ENCODE peak calls at places on chromosomes 2 and 18, in five cellular contexts. One of them, this sample, is unnamed.

GRCh38 chr2:189609423-189609816 is 28.8 kb upstream of the SLC40A1 start:
- DNase-seq in lung microvascular endothelial cell: no peak
- DNase-seq in heart right ventricle: no peak
- DNase-seq in activated T-helper 1 cell treated with anti-CD3 and anti-CD28 coated beads, Interleukin-12 subunit alpha, Interleukin-12 subunit beta, Interleukin-2, Interleukin-4 antibody, amounts not matched to agents 30 ng/mL and 10 ng/mL and 1 ng/mL, durations not matched to agents 14 hours and 24 hours and 36 hours: no peak
- DNase-seq in GM12864: no peak
- DNase-seq in this sample: no peak

GRCh38 chr2:144521702-144522101 is 1.8 kb upstream of the ZEB2 start:
- DNase-seq in lung microvascular endothelial cell: no peak
- DNase-seq in heart right ventricle: no peak
- DNase-seq in activated T-helper 1 cell treated with anti-CD3 and anti-CD28 coated beads, Interleukin-12 subunit alpha, Interleukin-12 subunit beta, Interleukin-2, Interleukin-4 antibody, amounts not matched to agents 30 ng/mL and 10 ng/mL and 1 ng/mL, durations not matched to agents 14 hours and 24 hours and 36 hours: no peak
- DNase-seq in GM12864: no peak
- DNase-seq in this sample: no peak

GRCh38 chr2:128543646-128544045 is 225.0 kb upstream of the HS6ST1 start:
- DNase-seq in lung microvascular endothelial cell: no peak
- DNase-seq in heart right ventricle: no peak
- DNase-seq in activated T-helper 1 cell treated with anti-CD3 and anti-CD28 coated beads, Interleukin-12 subunit alpha, Interleukin-12 subunit beta, Interleukin-2, Interleukin-4 antibody, amounts not matched to agents 30 ng/mL and 10 ng/mL and 1 ng/mL, durations not matched to agents 14 hours and 24 hours and 36 hours: no peak
- DNase-seq in GM12864: no peak
- DNase-seq in this sample: no peak

GRCh38 chr2:230472619-230473018 is 56.6 kb downstream of the SP100 start:
- DNase-seq in lung microvascular endothelial cell: no peak
- DNase-seq in heart right ventricle: no peak
- DNase-seq in activated T-helper 1 cell treated with anti-CD3 and anti-CD28 coated beads, Interleukin-12 subunit alpha, Interleukin-12 subunit beta, Interleukin-2, Interleukin-4 antibody, amounts not matched to agents 30 ng/mL and 10 ng/mL and 1 ng/mL, durations not matched to agents 14 hours and 24 hours and 36 hours: peak; percentile 11
- DNase-seq in GM12864: peak; percentile 38
- DNase-seq in this sample: no peak

GRCh38 chr2:239935789-239936758 is 89.1 kb downstream of the NDUFA10 start:
- DNase-seq in lung microvascular endothelial cell: no peak
- DNase-seq in heart right ventricle: no peak
- DNase-seq in activated T-helper 1 cell treated with anti-CD3 and anti-CD28 coated beads, Interleukin-12 subunit alpha, Interleukin-12 subunit beta, Interleukin-2, Interleukin-4 antibody, amounts not matched to agents 30 ng/mL and 10 ng/mL and 1 ng/mL, durations not matched to agents 14 hours and 24 hours and 36 hours: no peak
- DNase-seq in GM12864: no peak
- DNase-seq in this sample: no peak

GRCh38 chr2:40332096-40332826 is 119.6 kb downstream of the SLC8A1 start:
- DNase-seq in lung microvascular endothelial cell: peak; percentile 44
- DNase-seq in heart right ventricle: no peak
- DNase-seq in activated T-helper 1 cell treated with anti-CD3 and anti-CD28 coated beads, Interleukin-12 subunit alpha, Interleukin-12 subunit beta, Interleukin-2, Interleukin-4 antibody, amounts not matched to agents 30 ng/mL and 10 ng/mL and 1 ng/mL, durations not matched to agents 14 hours and 24 hours and 36 hours: no peak
- DNase-seq in GM12864: no peak
- DNase-seq in this sample: no peak

GRCh38 chr18:2420367-2420766 is 150.9 kb downstream of the METTL4 start:
- DNase-seq in lung microvascular endothelial cell: no peak
- DNase-seq in heart right ventricle: no peak
- DNase-seq in activated T-helper 1 cell treated with anti-CD3 and anti-CD28 coated beads, Interleukin-12 subunit alpha, Interleukin-12 subunit beta, Interleukin-2, Interleukin-4 antibody, amounts not matched to agents 30 ng/mL and 10 ng/mL and 1 ng/mL, durations not matched to agents 14 hours and 24 hours and 36 hours: no peak
- DNase-seq in GM12864: no peak
- DNase-seq in this sample: no peak

GRCh38 chr2:19232312-19232711 is 126.1 kb downstream of the OSR1 start:
- DNase-seq in lung microvascular endothelial cell: no peak
- DNase-seq in heart right ventricle: no peak
- DNase-seq in activated T-helper 1 cell treated with anti-CD3 and anti-CD28 coated beads, Interleukin-12 subunit alpha, Interleukin-12 subunit beta, Interleukin-2, Interleukin-4 antibody, amounts not matched to agents 30 ng/mL and 10 ng/mL and 1 ng/mL, durations not matched to agents 14 hours and 24 hours and 36 hours: no peak
- DNase-seq in GM12864: no peak
- DNase-seq in this sample: no peak

GRCh38 chr2:72949642-72950041 is 32.3 kb downstream of the EMX1 start:
- DNase-seq in lung microvascular endothelial cell: no peak
- DNase-seq in heart right ventricle: no peak
- DNase-seq in activated T-helper 1 cell treated with anti-CD3 and anti-CD28 coated beads, Interleukin-12 subunit alpha, Interleukin-12 subunit beta, Interleukin-2, Interleukin-4 antibody, amounts not matched to agents 30 ng/mL and 10 ng/mL and 1 ng/mL, durations not matched to agents 14 hours and 24 hours and 36 hours: no peak
- DNase-seq in GM12864: no peak
- DNase-seq in this sample: no peak

GRCh38 chr18:3596324-3597158 is 146.6 kb downstream of the TGIF1 start:
- DNase-seq in lung microvascular endothelial cell: peak; percentile 94
- DNase-seq in heart right ventricle: peak; percentile 72
- DNase-seq in activated T-helper 1 cell treated with anti-CD3 and anti-CD28 coated beads, Interleukin-12 subunit alpha, Interleukin-12 subunit beta, Interleukin-2, Interleukin-4 antibody, amounts not matched to agents 30 ng/mL and 10 ng/mL and 1 ng/mL, durations not matched to agents 14 hours and 24 hours and 36 hours: peak; percentile 20
- DNase-seq in GM12864: peak; percentile 45
- DNase-seq in this sample: peak; percentile 75

GRCh38 chr18:3726241-3726951 is 276.4 kb downstream of the TGIF1 start:
- DNase-seq in lung microvascular endothelial cell: no peak
- DNase-seq in heart right ventricle: no peak
- DNase-seq in activated T-helper 1 cell treated with anti-CD3 and anti-CD28 coated beads, Interleukin-12 subunit alpha, Interleukin-12 subunit beta, Interleukin-2, Interleukin-4 antibody, amounts not matched to agents 30 ng/mL and 10 ng/mL and 1 ng/mL, durations not matched to agents 14 hours and 24 hours and 36 hours: no peak
- DNase-seq in GM12864: no peak
- DNase-seq in this sample: no peak

GRCh38 chr2:173149491-173149890 is 73.8 kb downstream of the MAP3K20 start:
- DNase-seq in lung microvascular endothelial cell: peak; percentile 17
- DNase-seq in heart right ventricle: no peak
- DNase-seq in activated T-helper 1 cell treated with anti-CD3 and anti-CD28 coated beads, Interleukin-12 subunit alpha, Interleukin-12 subunit beta, Interleukin-2, Interleukin-4 antibody, amounts not matched to agents 30 ng/mL and 10 ng/mL and 1 ng/mL, durations not matched to agents 14 hours and 24 hours and 36 hours: peak; percentile 69
- DNase-seq in GM12864: no peak
- DNase-seq in this sample: no peak

GRCh38 chr2:113291191-113291590 is 12.5 kb upstream of the PAX8 start:
- DNase-seq in lung microvascular endothelial cell: no peak
- DNase-seq in heart right ventricle: no peak
- DNase-seq in activated T-helper 1 cell treated with anti-CD3 and anti-CD28 coated beads, Interleukin-12 subunit alpha, Interleukin-12 subunit beta, Interleukin-2, Interleukin-4 antibody, amounts not matched to agents 30 ng/mL and 10 ng/mL and 1 ng/mL, durations not matched to agents 14 hours and 24 hours and 36 hours: no peak
- DNase-seq in GM12864: no peak
- DNase-seq in this sample: no peak

GRCh38 chr2:71299507-71299906 is 32.1 kb upstream of the ZNF638 start:
- DNase-seq in lung microvascular endothelial cell: peak; percentile 61
- DNase-seq in heart right ventricle: no peak
- DNase-seq in activated T-helper 1 cell treated with anti-CD3 and anti-CD28 coated beads, Interleukin-12 subunit alpha, Interleukin-12 subunit beta, Interleukin-2, Interleukin-4 antibody, amounts not matched to agents 30 ng/mL and 10 ng/mL and 1 ng/mL, durations not matched to agents 14 hours and 24 hours and 36 hours: no peak
- DNase-seq in GM12864: no peak
- DNase-seq in this sample: no peak

GRCh38 chr2:9124231-9124651 is 82.4 kb upstream of the ASAP2 start:
- DNase-seq in lung microvascular endothelial cell: peak; percentile 90
- DNase-seq in heart right ventricle: no peak
- DNase-seq in activated T-helper 1 cell treated with anti-CD3 and anti-CD28 coated beads, Interleukin-12 subunit alpha, Interleukin-12 subunit beta, Interleukin-2, Interleukin-4 antibody, amounts not matched to agents 30 ng/mL and 10 ng/mL and 1 ng/mL, durations not matched to agents 14 hours and 24 hours and 36 hours: no peak
- DNase-seq in GM12864: no peak
- DNase-seq in this sample: no peak

GRCh38 chr2:9630001-9630749 is 622 bp downstream of the YWHAQ start:
- DNase-seq in lung microvascular endothelial cell: peak; percentile 76
- DNase-seq in heart right ventricle: peak; percentile 77
- DNase-seq in activated T-helper 1 cell treated with anti-CD3 and anti-CD28 coated beads, Interleukin-12 subunit alpha, Interleukin-12 subunit beta, Interleukin-2, Interleukin-4 antibody, amounts not matched to agents 30 ng/mL and 10 ng/mL and 1 ng/mL, durations not matched to agents 14 hours and 24 hours and 36 hours: peak; percentile 75
- DNase-seq in GM12864: no peak
- DNase-seq in this sample: peak; percentile 81

GRCh38 chr2:234548720-234549420 is 52.0 kb upstream of the ARL4C start:
- DNase-seq in lung microvascular endothelial cell: no peak
- DNase-seq in heart right ventricle: peak; percentile 17
- DNase-seq in activated T-helper 1 cell treated with anti-CD3 and anti-CD28 coated beads, Interleukin-12 subunit alpha, Interleukin-12 subunit beta, Interleukin-2, Interleukin-4 antibody, amounts not matched to agents 30 ng/mL and 10 ng/mL and 1 ng/mL, durations not matched to agents 14 hours and 24 hours and 36 hours: no peak
- DNase-seq in GM12864: no peak
- DNase-seq in this sample: no peak

GRCh38 chr2:29663266-29663665 is 258.1 kb downstream of the ALK start:
- DNase-seq in lung microvascular endothelial cell: no peak
- DNase-seq in heart right ventricle: no peak
- DNase-seq in activated T-helper 1 cell treated with anti-CD3 and anti-CD28 coated beads, Interleukin-12 subunit alpha, Interleukin-12 subunit beta, Interleukin-2, Interleukin-4 antibody, amounts not matched to agents 30 ng/mL and 10 ng/mL and 1 ng/mL, durations not matched to agents 14 hours and 24 hours and 36 hours: no peak
- DNase-seq in GM12864: no peak
- DNase-seq in this sample: no peak

GRCh38 chr2:50872543-50872942 is 159.4 kb downstream of the NRXN1 start:
- DNase-seq in lung microvascular endothelial cell: no peak
- DNase-seq in heart right ventricle: no peak
- DNase-seq in activated T-helper 1 cell treated with anti-CD3 and anti-CD28 coated beads, Interleukin-12 subunit alpha, Interleukin-12 subunit beta, Interleukin-2, Interleukin-4 antibody, amounts not matched to agents 30 ng/mL and 10 ng/mL and 1 ng/mL, durations not matched to agents 14 hours and 24 hours and 36 hours: no peak
- DNase-seq in GM12864: no peak
- DNase-seq in this sample: no peak

GRCh38 chr2:47070155-47070919 is 84.8 kb downstream of the STPG4 start:
- DNase-seq in lung microvascular endothelial cell: no peak
- DNase-seq in heart right ventricle: no peak
- DNase-seq in activated T-helper 1 cell treated with anti-CD3 and anti-CD28 coated beads, Interleukin-12 subunit alpha, Interleukin-12 subunit beta, Interleukin-2, Interleukin-4 antibody, amounts not matched to agents 30 ng/mL and 10 ng/mL and 1 ng/mL, durations not matched to agents 14 hours and 24 hours and 36 hours: no peak
- DNase-seq in GM12864: no peak
- DNase-seq in this sample: peak; percentile 60

GRCh38 chr2:187158452-187158851 is 289.6 kb downstream of the CALCRL start:
- DNase-seq in lung microvascular endothelial cell: no peak
- DNase-seq in heart right ventricle: no peak
- DNase-seq in activated T-helper 1 cell treated with anti-CD3 and anti-CD28 coated beads, Interleukin-12 subunit alpha, Interleukin-12 subunit beta, Interleukin-2, Interleukin-4 antibody, amounts not matched to agents 30 ng/mL and 10 ng/mL and 1 ng/mL, durations not matched to agents 14 hours and 24 hours and 36 hours: no peak
- DNase-seq in GM12864: no peak
- DNase-seq in this sample: no peak

This sample was measured in right cardiac atrium.